ENCODE peak calls at places on chromosome 5, in five cellular contexts. B, W, E, V and N are unnamed samples.
A peak's percentile ranks its signal among the peaks of the same experiment; 100 is the strongest.

GRCh38 chr5:134647750-134648424 is 698 bp upstream of the SEC24A start:
- DNase-seq in V (peak; percentile 60), B (peak; percentile 4), E (peak; percentile 47), W (no peak), N (peak; percentile 61)

GRCh38 chr5:150153957-150154617 is 1.6 kb downstream of the PDGFRB start:
- DNase-seq in V (peak; percentile 82), W (no peak), B (no peak), E (no peak), N (peak; percentile 74)

GRCh38 chr5:78295035-78295961 is 800 bp upstream of the AP3B1 start:
- DNase-seq in V (peak; percentile 47), E (peak; percentile 55), W (peak; percentile 31), B (peak; percentile 55), N (no peak)

GRCh38 chr5:157294692-157295091 is 28.8 kb downstream of the CYFIP2 start:
- DNase-seq in E (no peak), B (no peak), W (no peak), V (no peak), N (no peak)

GRCh38 chr5:75622564-75622963 is 11.3 kb downstream of the ANKDD1B start:
- DNase-seq in B (peak; percentile 46), W (no peak), E (no peak), V (no peak), N (no peak)

GRCh38 chr5:177399903-177400868 is at the start of gene PFN3:
- DNase-seq in V (peak; percentile 22), W (no peak), E (peak; percentile 43), B (no peak), N (peak; percentile 39)

GRCh38 chr5:131999471-131999931 is 12.0 kb downstream of the ACSL6 start:
- DNase-seq in W (no peak), E (no peak), B (no peak), V (no peak), N (no peak)

GRCh38 chr5:6261668-6262067 is 116.7 kb downstream of the MED10 start:
- DNase-seq in W (no peak), V (no peak), B (no peak), E (peak; percentile 15), N (no peak)

GRCh38 chr5:140966293-140967225 is at the start of gene PCDHAC2:
- DNase-seq in V (peak; percentile 18), W (peak; percentile 89), B (peak; percentile 65), E (no peak), N (peak; percentile 21)